ENCODE peak calls at places on chromosomes 11 and 22, in nine cellular contexts. S, X, G, E, R, F, T, V and B are unnamed samples. For H3K27me3, the result is how much of the 10 kb centered on the place peaks cover.

GRCh38 chr11:92844197-92844596 is 125.3 kb upstream of the MTNR1B start:
- DNase-seq in X (no peak), F (no peak), V (no peak), G (no peak), E (no peak), R (no peak), T (no peak), S (no peak), B (peak)

GRCh38 chr11:24298126-24298525 is 198.7 kb upstream of the LUZP2 start:
- DNase-seq in V (no peak), X (no peak), T (no peak), G (no peak), E (no peak), F (no peak), R (no peak), S (no peak), B (no peak)

GRCh38 chr11:81574301-81574700 is 1159.4 kb downstream of the FAM181B start:
- DNase-seq in S (no peak), F (no peak), R (no peak), G (no peak), X (no peak), V (no peak), E (no peak), T (no peak), B (no peak)

GRCh38 chr22:43060213-43060612 is 29.0 kb downstream of the TTLL1 start:
- DNase-seq in S (no peak), X (no peak), V (peak), R (peak), E (no peak), T (no peak), F (no peak), G (no peak), B (no peak)

GRCh38 chr11:2447253-2447950 is 2.6 kb downstream of the KCNQ1 start:
- DNase-seq in T (peak), S (no peak), R (no peak), E (peak), F (no peak), X (no peak), G (no peak), V (no peak), B (peak)

GRCh38 chr11:2086239-2087040 is 52.7 kb downstream of the IGF2 start:
- DNase-seq in F (peak), V (no peak), R (no peak), G (no peak), E (peak), X (peak), T (no peak), S (no peak), B (peak)

GRCh38 chr11:125390949-125391348 is 105.1 kb downstream of the FEZ1 start:
- DNase-seq in E (no peak), F (no peak), V (no peak), X (no peak), R (no peak), T (no peak), S (no peak), G (no peak), B (no peak)

GRCh38 chr11:14585438-14585837 is 58.2 kb upstream of the PDE3B start:
- DNase-seq in X (no peak), E (no peak), V (no peak), R (no peak), T (no peak), G (no peak), S (no peak), F (no peak), B (no peak)

GRCh38 chr22:37043828-37044538 is 7.6 kb upstream of the KCTD17 start:
- DNase-seq in E (peak), R (peak), F (peak), S (no peak), T (peak), X (no peak), V (peak), G (no peak), B (peak)

GRCh38 chr22:31911565-31912401 is 32.6 kb upstream of the YWHAH start:
- DNase-seq in V (no peak), X (no peak), R (peak), G (no peak), F (no peak), E (no peak), T (no peak), S (no peak), B (no peak)

GRCh38 chr11:131889760-131890620 is 519.6 kb downstream of the NTM start:
- DNase-seq in X (no peak), T (no peak), S (no peak), G (no peak), R (no peak), E (no peak), F (no peak), V (no peak), B (no peak)

GRCh38 chr22:45290410-45290936 is 5.7 kb downstream of the UPK3A start:
- DNase-seq in R (peak), F (peak), X (no peak), E (no peak), S (no peak), V (no peak), G (no peak), T (peak), B (no peak)

GRCh38 chr11:109784536-109784935 is 308.7 kb upstream of the ZC3H12C start:
- DNase-seq in R (no peak), F (no peak), V (no peak), G (no peak), T (no peak), S (no peak), X (no peak), E (no peak), B (no peak)

GRCh38 chr22:23251445-23252093 is 71.3 kb downstream of the BCR start:
- DNase-seq in X (no peak), R (peak), G (no peak), E (no peak), T (peak), V (no peak), F (no peak), S (no peak), B (peak)

GRCh38 chr11:88206746-88207145 is 31.5 kb upstream of the RAB38 start:
- DNase-seq in S (no peak), G (no peak), R (no peak), F (no peak), V (no peak), E (no peak), X (no peak), T (peak), B (no peak)

GRCh38 chr11:105368711-105369110 is 229.1 kb upstream of the CARD18 start:
- DNase-seq in R (no peak), E (no peak), T (no peak), F (no peak), X (no peak), S (no peak), G (no peak), V (no peak), B (no peak)

GRCh38 chr11:11856638-11857037 is 14.9 kb downstream of the USP47 start:
- DNase-seq in X (no peak), R (no peak), T (peak), S (no peak), V (no peak), E (no peak), G (peak), F (no peak), B (no peak)

GRCh38 chr11:134275534-134276395 is at the start of gene GLB1L3:
- DNase-seq in V (no peak), S (peak), T (peak), F (no peak), R (peak), G (peak), E (peak), X (no peak), B (no peak)

GRCh38 chr22:44584256-44584902 is 86.3 kb upstream of the RTL6 start:
- DNase-seq in X (no peak), F (no peak), T (no peak), S (no peak), G (no peak), V (no peak), R (no peak), E (peak), B (peak)

GRCh38 chr11:6061475-6061874 is 30.9 kb upstream of the OR56A1 start:
- DNase-seq in T (no peak), V (no peak), S (no peak), F (no peak), E (no peak), X (no peak), G (no peak), R (no peak), B (no peak)

GRCh38 chr11:95119361-95120060 is 29.9 kb downstream of the ENDOD1 start:
- DNase-seq in X (no peak), R (no peak), V (no peak), S (no peak), T (peak), G (no peak), E (no peak), F (no peak), B (no peak)

GRCh38 chr22:39351689-39352214 is 2.0 kb downstream of the SYNGR1 start:
- DNase-seq in R (no peak), X (no peak), E (peak), G (no peak), V (no peak), S (no peak), T (peak), F (no peak), B (no peak)

GRCh38 chr11:35418847-35419712 is at the start of gene SLC1A2:
- DNase-seq in V (peak), E (no peak), S (peak), T (no peak), R (no peak), F (peak), X (no peak), G (no peak), B (no peak)

DNA sequence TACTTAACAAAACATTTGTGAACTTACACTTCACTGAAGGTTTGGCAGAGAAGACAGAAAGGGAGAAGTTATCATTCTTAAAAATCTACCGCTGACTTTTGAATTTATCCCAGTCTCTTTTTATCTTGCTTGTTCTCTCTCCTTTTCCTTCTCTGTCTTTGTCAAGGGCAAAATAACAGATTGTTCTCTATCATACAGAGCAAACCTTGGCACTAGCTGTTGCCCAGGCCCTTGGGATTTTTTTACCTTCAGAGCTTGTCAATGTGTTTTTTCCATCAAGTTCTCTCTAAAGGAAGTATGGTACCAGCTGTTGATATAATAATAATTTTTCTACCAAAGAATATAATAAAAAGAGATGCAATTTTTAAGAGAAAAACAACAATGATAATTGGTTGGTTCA is 67.2 kb downstream of the PPME1 start:
- DNase-seq in E (no peak), X (no peak), S (no peak), T (no peak), V (no peak), F (no peak), R (no peak), G (no peak), B (no peak)
- H3K27ac ChIP-seq in E (no peak), X (no peak), S (no peak), T (no peak), V (no peak), F (no peak), R (no peak), G (no peak), B (no peak)

GRCh38 chr11:111326824-111327223 is 28.5 kb downstream of the POU2AF3 start:
- DNase-seq in R (no peak), F (no peak), S (no peak), E (no peak), T (no peak), X (no peak), V (no peak), G (no peak), B (no peak)
- H3K4me3 ChIP-seq in R (no peak), F (no peak), S (no peak), E (no peak), T (no peak), X (no peak), V (no peak), G (no peak), B (no peak)

DNA sequence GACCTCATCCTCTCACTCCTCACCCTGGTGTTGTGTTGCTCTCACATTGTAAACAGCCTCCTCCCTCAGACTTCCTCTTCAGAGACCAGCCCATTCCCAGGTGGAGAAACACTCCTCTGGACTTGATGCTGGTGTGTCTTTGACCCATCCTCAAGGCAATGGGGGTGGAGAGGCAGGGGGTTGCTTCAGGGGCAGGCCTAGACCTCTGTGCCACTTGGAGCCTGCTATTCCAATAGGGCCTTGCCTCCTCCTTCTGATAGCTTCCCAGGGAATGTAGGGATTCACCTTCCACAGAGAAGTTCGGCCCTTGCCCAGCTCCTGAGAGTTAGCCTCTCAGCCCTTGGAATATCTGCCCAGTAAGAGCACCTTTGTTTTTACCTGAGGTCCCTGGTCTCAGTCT is 606.6 kb upstream of the CADM1 start:
- DNase-seq in G (no peak), F (no peak), T (no peak), S (no peak), E (peak), V (no peak), X (no peak), R (no peak), B (no peak)
- H3K27me3 ChIP-seq in G (under half), F (under half), T (under half), S (under half), E (under half), V (under half), X (under half), R (under half), B (under half)

GRCh38 chr11:63589000-63589399 is 25.2 kb downstream of the PLAAT3 start:
- DNase-seq in F (no peak), T (no peak), R (no peak), E (no peak), G (no peak), V (no peak), X (no peak), S (no peak), B (no peak)

GRCh38 chr11:63586451-63587166 is 23.4 kb upstream of the PLAAT2 start:
- DNase-seq in E (no peak), V (no peak), G (no peak), F (no peak), X (no peak), S (no peak), T (no peak), R (no peak), B (no peak)

DNA sequence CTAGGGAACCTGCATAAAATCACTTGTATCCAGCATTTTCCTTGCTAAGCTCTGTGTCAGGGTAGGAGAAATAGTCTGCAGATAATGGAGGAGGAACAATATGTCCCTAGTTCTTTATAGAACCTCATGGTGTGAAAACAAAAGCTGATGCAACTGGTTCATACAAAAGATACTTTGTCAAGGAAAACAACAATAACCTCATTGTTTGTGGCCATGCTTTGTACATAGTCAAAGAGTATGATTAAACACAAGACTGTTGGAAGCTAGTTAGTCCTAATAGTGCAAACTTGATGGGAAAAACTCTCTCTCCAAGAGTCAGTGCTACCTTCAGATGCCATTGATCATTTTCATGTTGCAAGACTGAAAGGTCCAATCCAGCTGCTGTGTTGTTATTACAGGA is 20.1 kb upstream of the PLAAT2 start:
- DNase-seq in X (no peak), E (no peak), G (no peak), T (peak), S (no peak), V (no peak), F (no peak), R (no peak), B (no peak)
- H3K27ac ChIP-seq in X (no peak), E (no peak), G (no peak), T (no peak), S (peak), V (peak), F (no peak), R (no peak), B (no peak)

GRCh38 chr22:33923660-33924246 is 3.5 kb upstream of the LARGE1 start:
- DNase-seq in R (peak), E (no peak), F (no peak), S (peak), T (peak), X (peak), V (peak), G (no peak), B (no peak)

GRCh38 chr22:33921576-33922181 is 1.4 kb upstream of the LARGE1 start:
- DNase-seq in S (peak), E (peak), G (no peak), V (peak), F (peak), X (peak), R (peak), T (peak), B (peak)

GRCh38 chr22:33922268-33922667 is 2.0 kb upstream of the LARGE1 start:
- DNase-seq in S (peak), T (peak), F (peak), G (no peak), V (no peak), X (peak), R (peak), E (peak), B (no peak)

GRCh38 chr22:33920927-33921575 is 775 bp upstream of the LARGE1 start:
- DNase-seq in T (peak), S (peak), E (peak), G (peak), V (peak), X (peak), F (peak), R (peak), B (peak)

DNA sequence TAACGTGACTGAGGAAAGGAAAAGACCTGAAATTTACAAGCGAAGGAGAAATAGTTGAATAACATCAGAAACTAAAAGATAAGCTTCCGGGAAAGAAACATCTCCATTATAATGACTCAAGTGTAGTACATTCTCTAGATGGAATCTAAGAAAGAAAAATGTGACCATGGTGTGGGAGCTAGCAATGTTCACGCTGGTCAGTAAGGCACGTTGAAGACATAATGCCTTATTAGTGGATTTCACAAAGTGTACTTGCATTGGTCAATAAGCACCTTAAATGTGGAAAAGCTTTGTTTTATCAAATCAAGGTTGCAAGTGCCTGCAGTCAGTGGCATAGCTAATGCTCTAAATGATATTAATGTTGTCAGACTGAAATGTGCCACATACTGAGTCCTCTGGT is 2.8 kb upstream of the LARGE1 start:
- DNase-seq in V (no peak), G (no peak), E (no peak), T (no peak), X (no peak), R (no peak), F (no peak), S (no peak), B (no peak)
- H3K4me3 ChIP-seq in V (no peak), G (no peak), E (no peak), T (no peak), X (peak), R (no peak), F (peak), S (peak), B (peak)